ENCODE peak calls at places on chromosomes 2 and 18, in seven cellular contexts. P, S, M, J, H, Q and A are unnamed samples. For H3K36me3 and H3K9me3, the result is how much of the 10 kb centered on the place peaks cover.

GRCh38 chr2:54902763-54903162 is 147.5 kb downstream of the RTN4 start:
- DNase-seq in M (no peak), P (no peak), S (no peak), H (no peak), Q (no peak), J (no peak), A (no peak)

GRCh38 chr2:45962522-45962921 is 311.0 kb downstream of the PRKCE start:
- DNase-seq in P (peak), H (peak), M (peak), J (no peak), Q (no peak), S (no peak), A (peak)

GRCh38 chr2:23691106-23691470 is 235.8 kb downstream of the ATAD2B start:
- DNase-seq in S (no peak), H (no peak), M (no peak), J (no peak), Q (no peak), P (no peak), A (no peak)

GRCh38 chr2:57720728-57721627 is 325.6 kb upstream of the VRK2 start:
- DNase-seq in H (peak), M (peak), Q (no peak), P (no peak), S (peak), J (peak), A (peak)

GRCh38 chr2:241932895-241933174 is 63.3 kb downstream of the RTP5 start:
- DNase-seq in Q (no peak), S (no peak), H (no peak), M (no peak), J (no peak), P (no peak), A (no peak)

GRCh38 chr18:65326831-65327230 is 424.0 kb upstream of the CDH7 start:
- DNase-seq in H (no peak), Q (no peak), S (no peak), P (no peak), J (no peak), M (no peak), A (no peak)

GRCh38 chr2:9573013-9573708 is 17.5 kb upstream of the ADAM17 start:
- DNase-seq in Q (no peak), S (no peak), H (no peak), P (no peak), M (no peak), J (no peak), A (no peak)

GRCh38 chr2:225465827-225466226 is 66.3 kb downstream of the NYAP2 start:
- DNase-seq in H (no peak), J (no peak), Q (no peak), S (no peak), P (no peak), M (no peak), A (no peak)

GRCh38 chr2:151120016-151120415 is 141.6 kb downstream of the RBM43 start:
- DNase-seq in M (no peak), Q (no peak), H (no peak), J (no peak), S (no peak), P (no peak), A (no peak)

GRCh38 chr2:25347205-25347815 is 5.6 kb upstream of the DNMT3A start:
- DNase-seq in Q (no peak), H (no peak), M (no peak), P (no peak), J (peak), S (no peak), A (no peak)

GRCh38 chr2:130836501-130837174 is at the start of gene ARHGEF4:
- DNase-seq in Q (no peak), J (peak), M (no peak), P (no peak), S (no peak), H (no peak), A (no peak)
- H3K4me3 ChIP-seq in Q (no peak), J (peak), M (no peak), P (peak), S (no peak), H (no peak), A (no peak)

GRCh38 chr2:239061824-239062560 is 214.1 kb downstream of the TWIST2 start:
- DNase-seq in H (no peak), S (no peak), P (no peak), J (no peak), Q (no peak), M (no peak), A (no peak)
- H3K36me3 ChIP-seq in H (under half), S (under half), P (half or more), J (under half), Q (under half), M (half or more), A (under half)

GRCh38 chr2:11750422-11750821 is 4.0 kb downstream of the LPIN1 start:
- DNase-seq in H (no peak), P (no peak), J (peak), M (no peak), S (no peak), Q (no peak), A (peak)
- H3K9me3 ChIP-seq in H (under half), P (under half), J (under half), M (under half), S (under half), Q (under half), A (under half)

GRCh38 chr2:160197587-160197986 is 2.5 kb downstream of the ITGB6 start:
- DNase-seq in H (no peak), J (no peak), M (no peak), S (no peak), Q (no peak), P (no peak), A (no peak)
- H3K4me3 ChIP-seq in H (no peak), J (no peak), M (no peak), S (no peak), Q (no peak), P (no peak), A (no peak)

DNA sequence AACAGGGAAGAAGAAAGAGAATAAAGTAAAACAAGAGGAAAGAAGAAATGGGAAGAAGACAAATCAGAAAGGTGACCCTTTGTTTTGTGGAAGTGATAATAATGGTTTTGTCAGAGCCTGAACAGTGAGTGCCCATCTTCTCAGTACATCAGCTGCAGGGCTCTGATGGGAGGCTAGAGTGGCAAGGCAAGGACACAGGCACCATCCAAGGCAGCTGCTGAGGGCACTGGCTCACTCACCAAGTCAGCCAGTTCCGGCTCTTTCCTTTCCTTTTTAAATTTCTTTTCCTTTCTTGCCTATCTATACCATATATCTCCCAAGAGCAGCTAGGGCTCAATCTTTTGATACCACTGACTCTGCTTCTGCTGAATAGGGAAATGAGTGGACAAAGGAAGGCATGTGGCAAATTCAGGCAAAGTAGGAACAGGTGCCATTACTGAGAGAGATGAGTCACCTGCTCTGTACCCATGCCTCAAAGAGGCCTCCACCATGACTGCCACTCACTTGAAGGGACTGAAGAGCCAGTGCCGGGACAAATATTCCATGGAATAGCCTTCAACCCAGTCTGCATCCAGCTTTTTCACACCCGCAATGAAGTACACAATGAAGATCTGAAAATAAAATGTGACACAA is 6.2 kb downstream of the GGCX start:
- DNase-seq in Q (no peak), S (no peak), H (no peak), M (no peak), P (no peak), J (no peak), A (peak)
- H3K36me3 ChIP-seq in Q (under half), S (half or more), H (under half), M (half or more), P (half or more), J (half or more), A (under half)

GRCh38 chr2:125364181-125364806 is 1291.7 kb upstream of the GYPC start:
- DNase-seq in P (no peak), J (no peak), M (no peak), S (no peak), H (no peak), Q (no peak), A (no peak)
- H3K9me3 ChIP-seq in P (under half), J (under half), M (under half), S (under half), H (under half), Q (under half), A (under half)